ENCODE peak calls at places on chromosomes 1 and 21, in five cellular contexts. Y, F, P, J and D are unnamed samples.

GRCh38 chr1:79117376-79117775 is 110.8 kb upstream of the ADGRL4 start:
- DNase-seq in P (no peak), J (no peak), F (no peak), Y (peak), D (no peak)

GRCh38 chr1:103492003-103492665 is 33.4 kb upstream of the RNPC3 start:
- DNase-seq in F (no peak), P (no peak), Y (no peak), J (no peak), D (no peak)

GRCh38 chr1:115426271-115426771 is 88.3 kb upstream of the NGF start:
- DNase-seq in Y (peak), P (peak), J (peak), F (peak), D (no peak)

GRCh38 chr1:109787845-109788605 is 24.3 kb upstream of the EPS8L3 start:
- DNase-seq in Y (no peak), J (no peak), P (no peak), F (no peak), D (no peak)

GRCh38 chr1:226360106-226360746 is 47.7 kb downstream of the PARP1 start:
- DNase-seq in J (no peak), P (no peak), F (no peak), Y (no peak), D (no peak)

GRCh38 chr21:18449586-18449985 is 46.0 kb upstream of the TMPRSS15 start:
- DNase-seq in F (peak), Y (no peak), P (no peak), J (no peak), D (no peak)

GRCh38 chr1:245091818-245092637 is 62.8 kb upstream of the KIF26B start:
- DNase-seq in Y (peak), J (peak), F (peak), P (peak), D (peak)

GRCh38 chr1:33255347-33256311 is 663 bp upstream of the ZNF362 start:
- DNase-seq in J (peak), P (peak), Y (peak), F (peak), D (no peak)

GRCh38 chr1:173960625-173961024 is 43.5 kb upstream of the SERPINC1 start:
- DNase-seq in F (no peak), P (no peak), Y (no peak), J (no peak), D (no peak)

GRCh38 chr1:30324251-30325084 is 398.9 kb downstream of the MATN1 start:
- DNase-seq in J (no peak), Y (no peak), F (no peak), P (no peak), D (no peak)

GRCh38 chr1:171784779-171785178 is 3.3 kb downstream of the METTL13 start:
- DNase-seq in J (no peak), F (no peak), P (no peak), Y (no peak), D (no peak)
- H3K4me2 ChIP-seq in J (no peak), F (peak), P (peak), Y (no peak), D (no peak)

GRCh38 chr21:45700461-45700860 is 56.9 kb downstream of the PCBP3 start:
- DNase-seq in Y (no peak), P (no peak), F (no peak), J (no peak), D (no peak)
- H3K4me2 ChIP-seq in Y (no peak), P (no peak), F (no peak), J (no peak), D (no peak)

GRCh38 chr1:27554777-27555699 is 48.9 kb downstream of the AHDC1 start:
- DNase-seq in Y (no peak), F (no peak), P (no peak), J (peak), D (no peak)

GRCh38 chr1:27555700-27556424 is 48.1 kb downstream of the AHDC1 start:
- DNase-seq in J (peak), Y (no peak), F (no peak), P (no peak), D (no peak)

GRCh38 chr1:27552911-27553420 is 51.0 kb downstream of the AHDC1 start:
- DNase-seq in P (no peak), F (no peak), J (peak), Y (no peak), D (no peak)

GRCh38 chr1:27556435-27556780 is 47.5 kb downstream of the AHDC1 start:
- DNase-seq in P (no peak), Y (no peak), J (no peak), F (no peak), D (no peak)

GRCh38 chr1:27554293-27554692 is 49.7 kb downstream of the AHDC1 start:
- DNase-seq in P (no peak), F (no peak), J (no peak), Y (no peak), D (no peak)
- H3K4me2 ChIP-seq in P (no peak), F (no peak), J (no peak), Y (no peak), D (no peak)

DNA sequence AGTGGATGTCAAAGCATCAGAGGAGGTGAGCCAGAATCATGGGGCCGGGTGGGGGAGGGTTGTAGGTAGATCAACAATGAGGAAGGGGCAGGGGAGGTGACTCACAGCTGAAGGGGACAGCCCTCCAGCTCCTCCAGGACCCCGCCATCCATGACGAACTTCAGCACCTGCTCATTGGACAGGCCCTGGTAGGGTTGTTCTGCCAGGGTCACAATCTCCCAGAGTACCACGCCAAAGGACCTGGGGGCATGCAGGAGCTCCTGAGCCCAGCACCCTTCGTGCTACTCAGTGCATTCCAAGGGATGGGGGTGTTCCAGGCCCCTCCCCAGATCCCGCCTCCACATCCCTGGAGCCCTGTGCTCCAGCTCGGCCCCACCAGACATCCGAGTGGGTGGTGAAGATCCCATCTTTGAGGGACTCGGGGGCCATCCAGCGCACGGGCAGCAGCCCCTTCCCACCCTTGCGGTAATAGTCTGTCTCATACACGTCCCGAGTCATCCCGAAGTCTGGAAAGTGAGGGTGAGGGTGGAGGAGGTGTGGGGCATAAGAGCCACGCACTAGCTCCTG is 17.5 kb downstream of the INSRR start:
- DNase-seq in J (peak), Y (no peak), F (no peak), P (no peak), D (no peak)
- H3K4me2 ChIP-seq in J (no peak), Y (no peak), F (no peak), P (no peak), D (no peak)

DNA sequence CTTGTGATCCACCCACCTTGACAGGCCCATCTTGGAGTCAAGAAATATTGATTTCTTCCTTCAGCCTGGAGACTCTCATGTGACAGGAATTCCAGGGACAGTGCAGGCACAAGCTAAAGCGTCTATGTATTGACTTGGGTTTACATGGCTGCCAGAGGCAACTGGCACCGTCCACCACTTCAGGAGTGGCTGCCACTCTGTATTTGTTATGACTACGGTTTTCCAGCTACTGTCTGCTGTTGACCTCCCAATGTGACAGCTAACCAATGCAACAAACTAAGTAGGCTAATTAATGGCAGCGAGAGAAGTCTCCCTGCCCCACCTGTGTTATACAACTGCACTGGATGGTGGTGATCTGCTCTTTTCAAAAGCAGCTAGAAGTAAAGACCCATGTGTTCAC is 56.9 kb downstream of the CD58 start:
- DNase-seq in P (peak), Y (no peak), F (no peak), J (no peak), D (no peak)
- H3K4me2 ChIP-seq in P (peak), Y (no peak), F (peak), J (no peak), D (no peak)

GRCh38 chr1:23210351-23210785 is 6.9 kb downstream of the HTR1D start:
- DNase-seq in J (peak), P (no peak), F (peak), Y (no peak), D (no peak)

GRCh38 chr1:23209765-23210164 is 7.5 kb downstream of the HTR1D start:
- DNase-seq in P (no peak), Y (no peak), J (no peak), F (no peak), D (no peak)

GRCh38 chr1:23208527-23208926 is 8.8 kb downstream of the HTR1D start:
- DNase-seq in F (no peak), P (no peak), Y (no peak), J (no peak), D (no peak)

GRCh38 chr1:23211955-23212354 is 5.3 kb downstream of the HTR1D start:
- DNase-seq in J (no peak), Y (no peak), F (peak), P (no peak), D (no peak)

GRCh38 chr1:23210963-23211362 is 6.3 kb downstream of the HTR1D start:
- DNase-seq in J (no peak), Y (no peak), F (peak), P (no peak), D (no peak)
- H3K4me2 ChIP-seq in J (no peak), Y (no peak), F (no peak), P (no peak), D (no peak)

GRCh38 chr1:212565571-212566305 is 42.8 kb upstream of the ATF3 start:
- DNase-seq in J (no peak), P (no peak), F (peak), Y (no peak), D (no peak)
- H3K4me2 ChIP-seq in J (no peak), P (no peak), F (peak), Y (no peak), D (no peak)

DNA sequence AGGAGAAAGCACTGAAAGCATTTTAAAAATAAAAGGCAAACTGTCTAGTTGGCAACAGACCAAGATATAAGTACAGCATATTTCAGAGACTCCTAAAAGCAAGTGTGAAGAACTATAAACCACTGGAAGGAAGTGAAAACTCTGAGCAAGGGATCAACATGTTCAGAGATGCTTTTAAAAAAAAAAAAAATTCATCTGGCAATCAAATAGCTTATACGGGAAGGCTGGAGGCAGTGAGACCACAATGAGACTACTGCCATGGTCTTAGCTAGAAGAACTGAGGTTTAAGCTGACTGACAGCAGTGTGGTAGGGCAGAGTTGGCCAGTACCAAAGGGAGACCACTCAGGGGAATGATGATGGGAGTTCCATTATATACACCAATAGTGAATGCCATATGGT is 124.2 kb downstream of the VAV3 start:
- DNase-seq in P (peak), J (no peak), F (no peak), Y (no peak), D (no peak)
- H3K4me2 ChIP-seq in P (no peak), J (no peak), F (no peak), Y (no peak), D (no peak)

DNA sequence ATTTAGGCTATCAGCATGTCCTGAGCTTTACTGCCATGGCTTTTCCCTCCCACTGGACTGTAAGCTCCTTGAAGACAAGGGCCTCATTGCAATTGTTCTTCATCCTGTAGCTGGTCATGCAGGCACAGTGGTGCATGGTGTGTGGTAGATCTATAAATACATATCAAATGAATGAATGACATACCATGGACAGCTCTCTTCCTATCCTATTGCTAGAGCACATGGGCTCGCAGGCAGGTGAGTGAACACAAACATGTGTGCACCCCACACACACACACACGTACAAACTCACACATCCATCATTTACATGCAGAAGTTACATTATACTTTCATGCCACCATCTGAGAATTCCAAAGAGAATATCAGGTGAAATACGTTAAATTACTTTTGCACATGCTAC is 172.9 kb upstream of the RUNX1 start:
- DNase-seq in P (no peak), J (peak), Y (no peak), F (peak), D (no peak)
- H3K4me2 ChIP-seq in P (peak), J (no peak), Y (peak), F (no peak), D (no peak)

DNA sequence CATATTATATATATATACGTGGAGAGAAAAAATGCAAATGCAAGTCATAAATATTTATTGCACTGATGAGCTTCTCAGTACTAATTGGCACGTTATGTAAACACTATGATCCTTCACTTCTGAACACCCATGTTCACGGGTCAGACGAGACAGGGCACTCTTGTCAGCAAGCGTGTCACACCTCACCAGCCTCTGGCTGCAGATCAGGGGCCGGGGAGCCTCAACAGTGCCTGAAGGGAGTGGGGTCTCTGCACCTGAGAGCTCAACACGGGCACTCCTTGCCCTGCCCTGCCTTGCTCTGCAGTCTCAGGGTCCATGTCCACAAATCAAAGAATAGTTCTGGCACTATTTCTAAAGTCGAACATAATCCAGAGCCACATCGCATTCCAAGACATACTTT is 409 bp upstream of the HIVEP3 start:
- DNase-seq in J (no peak), P (no peak), Y (no peak), F (no peak), D (no peak)
- H3K4me2 ChIP-seq in J (no peak), P (peak), Y (peak), F (peak), D (peak)